ENCODE peak calls at places on chromosomes 16 and 17, in nine cellular contexts. R is astrocyte; V is esophagus squamous epithelium; Y is cardiac fibroblast; H is CD8-positive, alpha-beta T cell; S is left lung; U is fibroblast of the aortic adventitia; E is A549; N is Peyer's patch. F is an unnamed sample.

GRCh38 chr16:68246671-68247070 is 1.5 kb downstream of the PLA2G15 start:
- DNase-seq in R (no peak), V (no peak), Y (no peak), H (no peak), S (no peak), U (no peak), E (no peak), N (no peak), F (peak; percentile 32)

GRCh38 chr16:69611103-69611640 is 45.4 kb downstream of the NFAT5 start:
- DNase-seq in R (no peak), V (no peak), Y (no peak), H (no peak), S (no peak), U (no peak), E (no peak), N (no peak), F (peak; percentile 22)

GRCh38 chr16:53761967-53762726 is 58.2 kb downstream of the FTO start:
- DNase-seq in R (no peak), V (no peak), Y (peak; percentile 42), H (no peak), S (no peak), U (no peak), E (no peak), N (no peak), F (no peak)

GRCh38 chr17:48555616-48556533 is 11.0 kb upstream of the HOXB2 start:
- DNase-seq in R (peak; percentile 66), V (no peak), Y (peak; percentile 26), H (no peak), S (no peak), U (peak; percentile 58), E (peak; percentile 83), N (no peak), F (no peak)

GRCh38 chr16:57113042-57113453 is 20.7 kb downstream of the CPNE2 start:
- DNase-seq in R (peak; percentile 69), V (no peak), Y (peak; percentile 61), H (no peak), S (no peak), U (peak; percentile 25), E (no peak), N (no peak), F (no peak)

GRCh38 chr16:8630205-8630953 is 8.9 kb downstream of the METTL22 start:
- DNase-seq in R (no peak), V (no peak), Y (no peak), H (no peak), S (no peak), U (no peak), E (no peak), N (no peak), F (no peak)

GRCh38 chr17:10088444-10088843 is 110.0 kb downstream of the GAS7 start:
- DNase-seq in R (no peak), V (no peak), Y (no peak), H (no peak), S (no peak), U (no peak), E (no peak), N (no peak), F (peak; percentile 55)

GRCh38 chr16:3698941-3699340 is 18.4 kb downstream of the TRAP1 start:
- DNase-seq in R (peak; percentile 22), V (no peak), Y (no peak), H (no peak), S (no peak), U (no peak), E (no peak), N (no peak), F (no peak)

GRCh38 chr17:19260958-19261357 is 23.8 kb downstream of the EPN2 start:
- DNase-seq in R (no peak), V (no peak), Y (no peak), H (no peak), S (no peak), U (no peak), E (no peak), N (no peak), F (no peak)

GRCh38 chr17:80504671-80505413 is 28.4 kb upstream of the NPTX1 start:
- DNase-seq in R (peak; percentile 82), V (no peak), Y (peak; percentile 95), H (no peak), S (no peak), U (peak; percentile 57), E (peak; percentile 67), N (no peak), F (peak; percentile 62)
- TF ChIP-seq CTCF in R (no peak), V (no peak), Y (peak; percentile 16), H (no peak), S (no peak), U (peak; percentile 19), E (peak; percentile 40), N (no peak), F (no peak)

DNA sequence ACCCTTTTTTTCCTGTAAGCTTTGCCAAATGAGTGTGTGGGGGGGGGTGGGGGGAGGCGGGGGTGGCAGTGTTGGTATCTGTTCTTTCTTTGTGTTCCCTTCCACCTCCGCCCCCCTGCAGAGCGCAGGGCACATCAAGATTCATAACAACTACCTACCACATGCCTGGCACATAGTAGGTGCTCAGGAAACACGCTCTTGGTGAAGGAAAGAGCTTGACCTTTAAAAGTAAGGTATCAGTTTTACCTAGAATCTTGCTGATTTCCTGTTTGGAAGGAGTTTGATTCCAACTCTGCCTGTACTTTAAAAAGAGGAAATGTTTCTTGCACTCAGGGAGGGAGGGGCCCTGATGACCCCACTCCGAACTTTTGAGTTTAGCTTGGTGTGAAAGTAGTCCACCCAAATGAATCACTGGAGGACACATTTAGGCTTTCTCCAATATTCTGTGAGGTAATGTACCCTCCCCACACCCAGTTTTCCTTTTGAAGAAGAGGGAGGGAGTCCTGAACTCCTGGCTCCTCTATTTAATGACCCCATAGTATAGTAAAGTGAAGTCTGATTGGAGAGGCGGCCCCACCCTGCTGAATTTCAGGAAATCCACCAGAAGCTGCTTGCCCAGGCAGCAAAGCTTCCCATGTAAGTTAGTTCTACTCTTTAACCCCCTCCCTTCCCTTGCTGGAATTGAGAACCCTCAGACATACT is 549 bp upstream of the FAM20A start:
- DNase-seq in R (no peak), V (no peak), Y (no peak), H (no peak), S (no peak), U (peak; percentile 54), E (no peak), N (no peak), F (no peak)
- H3K4me3 ChIP-seq in R (no peak overlapping the region), V (peak overlapping the region; percentile 52), Y (no peak overlapping the region), H (no peak overlapping the region), S (peak overlapping the region; percentile 66), U (peak overlapping the region; percentile 79), E (peak overlapping the region; percentile 64), N (no peak overlapping the region), F (peak overlapping the region; percentile 66)

GRCh38 chr16:19523559-19524355 is at the start of gene CCP110:
- DNase-seq in R (peak; percentile 92), V (peak; percentile 90), Y (peak; percentile 97), H (peak; percentile 88), S (peak; percentile 98), U (peak; percentile 95), E (peak; percentile 95), N (peak; percentile 98), F (peak; percentile 97)

GRCh38 chr16:19523184-19523558 is 571 bp upstream of the CCP110 start:
- DNase-seq in R (no peak), V (no peak), Y (no peak), H (no peak), S (no peak), U (no peak), E (no peak), N (no peak), F (no peak)

GRCh38 chr16:19522369-19523159 is 666 bp upstream of the GDE1 start:
- DNase-seq in R (no peak), V (no peak), Y (no peak), H (no peak), S (no peak), U (no peak), E (no peak), N (no peak), F (no peak)

GRCh38 chr16:19520861-19521331 is 1.0 kb downstream of the GDE1 start:
- DNase-seq in R (peak; percentile 60), V (no peak), Y (no peak), H (no peak), S (no peak), U (peak; percentile 43), E (no peak), N (no peak), F (peak; percentile 71)

DNA sequence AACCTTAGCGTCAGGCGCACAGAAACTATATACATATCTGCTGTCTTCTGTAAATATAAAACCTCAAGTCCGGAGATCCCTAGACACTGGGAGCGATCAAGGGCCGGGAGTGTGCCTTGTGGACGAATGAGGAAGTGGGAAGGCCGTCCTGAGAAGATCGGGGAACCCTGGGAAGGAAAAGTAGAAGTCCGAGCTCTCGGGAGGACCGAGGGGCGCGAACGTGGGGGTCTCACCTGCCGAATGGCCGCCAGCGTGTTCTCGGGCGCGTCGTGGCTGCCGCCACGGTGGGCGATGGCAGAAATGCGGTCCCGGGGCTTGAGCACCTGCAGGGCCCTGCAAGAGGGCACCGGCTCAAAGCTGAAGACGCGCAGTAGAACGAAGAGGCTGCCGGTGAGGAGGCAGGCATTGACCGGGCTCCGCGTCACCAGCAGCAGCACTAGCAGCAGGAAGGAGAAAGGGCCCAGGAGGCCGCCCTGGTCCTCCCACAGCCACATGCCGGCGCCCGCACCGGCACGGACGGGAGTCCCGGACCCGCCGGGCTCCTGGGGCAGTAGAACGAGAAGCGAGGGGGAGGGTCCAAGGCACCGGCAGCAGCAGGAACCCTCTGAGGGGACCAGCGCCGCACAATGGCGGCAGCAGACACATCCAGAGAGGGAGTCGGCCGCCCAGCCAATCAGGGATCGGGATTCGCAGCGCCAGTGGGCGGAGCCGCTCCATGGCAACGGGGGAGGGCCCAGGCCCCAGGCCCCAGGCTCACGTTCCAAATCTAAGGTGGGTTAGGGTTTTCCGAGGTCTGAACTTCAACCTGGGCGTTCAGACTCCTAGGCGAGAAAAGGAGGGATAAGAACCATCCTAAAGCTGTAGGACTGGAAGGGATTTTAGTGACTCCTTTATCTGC is at the start of gene GDE1:
- DNase-seq in R (peak; percentile 73), V (peak; percentile 36), Y (peak; percentile 88), H (peak; percentile 76), S (peak; percentile 96), U (peak; percentile 83), E (peak; percentile 94), N (peak; percentile 97), F (peak; percentile 88)
- TF ChIP-seq CTCF in R (peak; percentile 12), V (no peak), Y (peak; percentile 36), H (peak; percentile 22), S (no peak), U (peak; percentile 46), E (no peak), N (peak; percentile 23), F (peak; percentile 33)

DNA sequence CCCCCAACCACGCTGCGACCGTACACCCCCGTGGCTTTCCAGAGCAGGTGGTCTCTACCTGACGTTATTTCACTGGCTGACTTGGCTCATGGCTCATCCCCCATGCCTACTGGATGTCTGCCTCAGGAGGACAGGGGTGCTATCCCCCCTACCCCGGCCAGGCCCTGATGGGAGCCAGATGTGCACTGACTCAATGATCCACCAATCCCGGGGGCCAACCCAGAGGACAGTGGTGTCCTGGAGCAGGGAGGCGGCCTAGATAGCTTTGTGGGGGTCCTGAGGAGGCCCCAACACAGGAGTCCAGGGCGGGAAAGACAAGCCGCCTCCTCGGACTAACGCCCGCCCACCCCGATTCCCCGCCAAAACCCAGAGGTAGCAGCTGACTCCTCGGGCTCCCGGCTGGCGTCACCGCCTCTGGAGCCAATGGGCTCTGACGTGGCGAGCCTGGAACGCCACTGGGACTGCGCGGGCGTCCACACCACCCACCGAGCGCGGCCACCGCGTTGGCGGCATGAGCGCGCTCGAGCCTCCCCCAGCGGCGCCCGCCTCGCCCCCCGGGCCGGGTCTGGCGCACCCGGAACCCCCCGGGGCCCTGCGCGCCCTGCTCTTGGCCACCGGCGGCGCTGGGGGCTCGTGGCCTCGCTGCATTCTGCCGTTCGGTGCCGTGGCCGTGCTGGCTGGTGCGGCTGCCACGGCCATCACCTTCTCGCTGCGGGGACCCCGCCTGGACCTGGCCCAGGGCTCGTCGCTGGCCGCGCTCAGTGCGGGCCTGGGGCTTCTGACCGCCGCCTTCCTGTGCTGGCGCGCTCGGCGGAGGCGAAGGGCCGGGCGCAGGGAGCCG is 3.6 kb upstream of the NTN3 start:
- DNase-seq in R (peak; percentile 57), V (no peak), Y (peak; percentile 59), H (no peak), S (peak; percentile 76), U (peak; percentile 71), E (peak; percentile 87), N (no peak), F (peak; percentile 70)
- H3K4me3 ChIP-seq in R (peak overlapping the region; percentile 54), V (peak overlapping the region; percentile 27), Y (no peak overlapping the region), H (no peak overlapping the region), S (peak overlapping the region; percentile 30), U (peak overlapping the region; percentile 60), E (peak overlapping the region; percentile 53), N (peak overlapping the region; percentile 26), F (peak overlapping the region; percentile 57)